ENCODE peak calls at places on chromosome 12, in five cellular contexts. One of them, this sample, is unnamed.

GRCh38 chr12:118853634-118854033 is 127.7 kb upstream of the SRRM4 start:
- DNase-seq in HFFc6: no peak
- DNase-seq in nephron progenitor cell: no peak
- DNase-seq in A172: no peak
- DNase-seq in fibroblast of lung: no peak
- DNase-seq in this sample: no peak

GRCh38 chr12:10457760-10458159 is 4.6 kb upstream of the KLRC1 start:
- DNase-seq in HFFc6: no peak
- DNase-seq in nephron progenitor cell: no peak
- DNase-seq in A172: no peak
- DNase-seq in fibroblast of lung: no peak
- DNase-seq in this sample: no peak

GRCh38 chr12:105482976-105483375 is 152.5 kb downstream of the C12orf75 start:
- DNase-seq in HFFc6: no peak
- DNase-seq in nephron progenitor cell: no peak
- DNase-seq in A172: no peak
- DNase-seq in fibroblast of lung: no peak
- DNase-seq in this sample: no peak

GRCh38 chr12:46533723-46534122 is 161.2 kb upstream of the SLC38A2 start:
- DNase-seq in HFFc6: no peak
- DNase-seq in nephron progenitor cell: no peak
- DNase-seq in A172: no peak
- DNase-seq in fibroblast of lung: no peak
- DNase-seq in this sample: no peak

GRCh38 chr12:50734409-50735263 is 29.3 kb upstream of the ATF1 start:
- DNase-seq in HFFc6: peak; percentile 7
- DNase-seq in nephron progenitor cell: peak; percentile 30
- DNase-seq in A172: peak; percentile 11
- DNase-seq in fibroblast of lung: peak; percentile 41
- DNase-seq in this sample: peak; percentile 29

GRCh38 chr12:46556820-46557524 is 184.4 kb upstream of the SLC38A2 start:
- DNase-seq in HFFc6: peak; percentile 95
- DNase-seq in nephron progenitor cell: no peak
- DNase-seq in A172: peak; percentile 76
- DNase-seq in fibroblast of lung: peak; percentile 67
- DNase-seq in this sample: no peak

GRCh38 chr12:65902504-65902903 is 78.2 kb downstream of the HMGA2 start:
- DNase-seq in HFFc6: peak; percentile 34
- DNase-seq in nephron progenitor cell: no peak
- DNase-seq in A172: peak; percentile 16
- DNase-seq in fibroblast of lung: peak; percentile 58
- DNase-seq in this sample: peak; percentile 53

GRCh38 chr12:126185025-126185424 is 1119.8 kb downstream of the AACS start:
- DNase-seq in HFFc6: no peak
- DNase-seq in nephron progenitor cell: no peak
- DNase-seq in A172: no peak
- DNase-seq in fibroblast of lung: no peak
- DNase-seq in this sample: no peak

GRCh38 chr12:55972045-55972843 is 1.6 kb upstream of the RAB5B start:
- DNase-seq in HFFc6: peak; percentile 65
- DNase-seq in nephron progenitor cell: no peak
- DNase-seq in A172: peak; percentile 85
- DNase-seq in fibroblast of lung: peak; percentile 58
- DNase-seq in this sample: no peak

GRCh38 chr12:54000105-54000773 is at the start of gene HOXC9:
- DNase-seq in HFFc6: no peak
- DNase-seq in nephron progenitor cell: peak; percentile 26
- DNase-seq in A172: no peak
- DNase-seq in fibroblast of lung: no peak
- DNase-seq in this sample: no peak

GRCh38 chr12:47609806-47610205 is 96.0 kb downstream of the RPAP3 start:
- DNase-seq in HFFc6: no peak
- DNase-seq in nephron progenitor cell: no peak
- DNase-seq in A172: no peak
- DNase-seq in fibroblast of lung: no peak
- DNase-seq in this sample: no peak

GRCh38 chr12:61750604-61751003 is 509.6 kb upstream of the USP15 start:
- DNase-seq in HFFc6: no peak
- DNase-seq in nephron progenitor cell: no peak
- DNase-seq in A172: no peak
- DNase-seq in fibroblast of lung: no peak
- DNase-seq in this sample: no peak

GRCh38 chr12:83016226-83016835 is 329.6 kb downstream of the TMTC2 start:
- DNase-seq in HFFc6: peak; percentile 67
- DNase-seq in nephron progenitor cell: no peak
- DNase-seq in A172: peak; percentile 83
- DNase-seq in fibroblast of lung: peak; percentile 88
- DNase-seq in this sample: no peak

GRCh38 chr12:100267603-100268281 is 765 bp downstream of the SCYL2 start:
- DNase-seq in HFFc6: peak; percentile 14
- DNase-seq in nephron progenitor cell: no peak
- DNase-seq in A172: peak; percentile 16
- DNase-seq in fibroblast of lung: peak; percentile 37
- DNase-seq in this sample: peak; percentile 24

GRCh38 chr12:750356-751191 is 1.8 kb upstream of the WNK1 start:
- DNase-seq in HFFc6: no peak
- DNase-seq in nephron progenitor cell: no peak
- DNase-seq in A172: no peak
- DNase-seq in fibroblast of lung: no peak
- DNase-seq in this sample: no peak

GRCh38 chr12:72472350-72472749 is 200.2 kb downstream of the TRHDE start:
- DNase-seq in HFFc6: no peak
- DNase-seq in nephron progenitor cell: no peak
- DNase-seq in A172: no peak
- DNase-seq in fibroblast of lung: no peak
- DNase-seq in this sample: no peak

GRCh38 chr12:110741371-110741770 is 1.3 kb downstream of the PPP1CC start:
- DNase-seq in HFFc6: no peak
- DNase-seq in nephron progenitor cell: no peak
- DNase-seq in A172: no peak
- DNase-seq in fibroblast of lung: no peak
- DNase-seq in this sample: peak; percentile 38

GRCh38 chr12:65668981-65669695 is 155.1 kb upstream of the HMGA2 start:
- DNase-seq in HFFc6: peak; percentile 51
- DNase-seq in nephron progenitor cell: no peak
- DNase-seq in A172: no peak
- DNase-seq in fibroblast of lung: peak; percentile 28
- DNase-seq in this sample: no peak

GRCh38 chr12:31687101-31687527 is 27.6 kb downstream of the ETFBKMT start:
- DNase-seq in HFFc6: no peak
- DNase-seq in nephron progenitor cell: no peak
- DNase-seq in A172: no peak
- DNase-seq in fibroblast of lung: no peak
- DNase-seq in this sample: peak; percentile 18

GRCh38 chr12:122216445-122216844 is 9.4 kb downstream of the DIABLO start:
- DNase-seq in HFFc6: no peak
- DNase-seq in nephron progenitor cell: no peak
- DNase-seq in A172: no peak
- DNase-seq in fibroblast of lung: no peak
- DNase-seq in this sample: no peak

This sample was measured in GM20000.